ENCODE peak calls at places on chromosomes 6 and 20, in five cellular contexts. W, U, L, Q and I are unnamed samples.

GRCh38 chr6:15810618-15811017 is 147.8 kb upstream of the DTNBP1 start:
- DNase-seq in W (no peak), U (no peak), L (no peak), Q (no peak), I (no peak)

GRCh38 chr6:7993952-7994351 is 70.2 kb downstream of the BLOC1S5 start:
- DNase-seq in W (no peak), U (no peak), L (no peak), Q (no peak), I (no peak)

GRCh38 chr6:37812835-37813234 is 6.7 kb upstream of the ZFAND3 start:
- DNase-seq in W (no peak), U (no peak), L (no peak), Q (no peak), I (no peak)

GRCh38 chr6:119035459-119035858 is 43.0 kb downstream of the FAM184A start:
- DNase-seq in W (no peak), U (no peak), L (no peak), Q (no peak), I (no peak)

GRCh38 chr6:138572200-138572875 is 73.0 kb upstream of the NHSL1 start:
- DNase-seq in W (peak; percentile 74), U (peak; percentile 73), L (peak; percentile 20), Q (peak; percentile 88), I (peak; percentile 65)

GRCh38 chr6:166119116-166119911 is 48.3 kb downstream of the TBXT start:
- DNase-seq in W (no peak), U (no peak), L (no peak), Q (no peak), I (no peak)

GRCh38 chr6:13355969-13356368 is 27.6 kb upstream of the TBC1D7 start:
- DNase-seq in W (no peak), U (no peak), L (no peak), Q (no peak), I (no peak)

GRCh38 chr6:14401181-14401745 is 283.7 kb downstream of the CD83 start:
- DNase-seq in W (no peak), U (peak; percentile 33), L (no peak), Q (peak; percentile 8), I (no peak)

GRCh38 chr6:144316866-144317204 is 31.7 kb downstream of the UTRN start:
- DNase-seq in W (no peak), U (no peak), L (no peak), Q (no peak), I (no peak)

GRCh38 chr6:142680308-142680707 is 264.7 kb downstream of the HIVEP2 start:
- DNase-seq in W (peak; percentile 28), U (peak; percentile 61), L (no peak), Q (peak; percentile 38), I (no peak)

GRCh38 chr6:14912226-14912625 is 333.6 kb upstream of the JARID2 start:
- DNase-seq in W (no peak), U (no peak), L (no peak), Q (peak; percentile 65), I (no peak)

GRCh38 chr20:36830791-36831691 is 44.9 kb upstream of the TLDC2 start:
- DNase-seq in W (peak; percentile 43), U (peak; percentile 66), L (no peak), Q (peak; percentile 78), I (peak; percentile 52)

GRCh38 chr20:39117486-39117885 is 155.3 kb downstream of the DHX35 start:
- DNase-seq in W (peak; percentile 64), U (peak; percentile 39), L (peak; percentile 30), Q (peak; percentile 45), I (no peak)

GRCh38 chr6:159467473-159468041 is 225.5 kb downstream of the SOD2 start:
- DNase-seq in W (peak; percentile 7), U (peak; percentile 32), L (no peak), Q (no peak), I (no peak)

GRCh38 chr6:154448448-154449096 is 61.9 kb downstream of the CNKSR3 start:
- DNase-seq in W (peak; percentile 76), U (peak; percentile 82), L (peak; percentile 67), Q (peak; percentile 76), I (peak; percentile 52)

GRCh38 chr6:37783831-37784584 is 35.5 kb upstream of the ZFAND3 start:
- DNase-seq in W (peak; percentile 26), U (peak; percentile 50), L (peak; percentile 52), Q (peak; percentile 55), I (no peak)

GRCh38 chr6:116419069-116419468 is 42.1 kb upstream of the CALHM6 start:
- DNase-seq in W (peak; percentile 59), U (no peak), L (no peak), Q (no peak), I (no peak)

GRCh38 chr6:156057869-156058268 is 602.2 kb upstream of the NOX3 start:
- DNase-seq in W (no peak), U (no peak), L (no peak), Q (no peak), I (no peak)

GRCh38 chr20:31675828-31676533 is 38.3 kb downstream of the COX4I2 start:
- DNase-seq in W (peak; percentile 95), U (no peak), L (no peak), Q (peak; percentile 83), I (no peak)

GRCh38 chr20:20740595-20740994 is 28.2 kb upstream of the RALGAPA2 start:
- DNase-seq in W (no peak), U (no peak), L (no peak), Q (no peak), I (no peak)

GRCh38 chr6:93779086-93779858 is 359.9 kb upstream of the EPHA7 start:
- DNase-seq in W (peak; percentile 60), U (no peak), L (no peak), Q (peak; percentile 78), I (no peak)

GRCh38 chr20:41408131-41408789 is 41.6 kb upstream of the EMILIN3 start:
- DNase-seq in W (no peak), U (no peak), L (no peak), Q (no peak), I (no peak)

GRCh38 chr20:59014680-59015389 is 4.4 kb upstream of the TUBB1 start:
- DNase-seq in W (no peak), U (no peak), L (no peak), Q (no peak), I (no peak)

GRCh38 chr6:52217761-52218160 is 26.5 kb downstream of the IL17F start:
- DNase-seq in W (no peak), U (no peak), L (no peak), Q (no peak), I (no peak)

GRCh38 chr6:144194293-144194828 is 44.0 kb downstream of the STX11 start:
- DNase-seq in W (no peak), U (no peak), L (no peak), Q (no peak), I (no peak)

GRCh38 chr6:17173071-17173470 is 71.2 kb downstream of the STMND1 start:
- DNase-seq in W (no peak), U (peak; percentile 15), L (no peak), Q (no peak), I (no peak)

GRCh38 chr6:83511901-83512681 is at the start of gene PRSS35:
- DNase-seq in W (peak; percentile 52), U (peak; percentile 40), L (peak; percentile 78), Q (peak; percentile 68), I (no peak)

GRCh38 chr20:12153616-12154015 is 235.9 kb downstream of the BTBD3 start:
- DNase-seq in W (peak; percentile 41), U (peak; percentile 42), L (no peak), Q (peak; percentile 55), I (no peak)

GRCh38 chr20:9215539-9215938 is 146.7 kb downstream of the PLCB4 start:
- DNase-seq in W (peak; percentile 24), U (no peak), L (no peak), Q (no peak), I (no peak)

GRCh38 chr6:73203098-73203497 is 22.2 kb downstream of the KHDC1L start:
- DNase-seq in W (no peak), U (peak; percentile 4), L (no peak), Q (no peak), I (peak; percentile 2)

GRCh38 chr6:33455051-33455450 is 675 bp downstream of the ZBTB9 start:
- DNase-seq in W (no peak), U (no peak), L (no peak), Q (no peak), I (no peak)

GRCh38 chr20:57748601-57749130 is 38.9 kb upstream of the PMEPA1 start:
- DNase-seq in W (peak; percentile 66), U (peak; percentile 79), L (peak; percentile 98), Q (peak; percentile 61), I (peak; percentile 44)

GRCh38 chr6:152701863-152702401 is 4.2 kb downstream of the MYCT1 start:
- DNase-seq in W (peak; percentile 11), U (no peak), L (no peak), Q (no peak), I (no peak)

GRCh38 chr6:2244261-2245102 is 923 bp downstream of the GMDS start:
- DNase-seq in W (no peak), U (no peak), L (no peak), Q (peak; percentile 9), I (no peak)
- H3K4me3 ChIP-seq in W (peak overlapping the region; percentile 95), U (peak overlapping the region; percentile 83), L (peak overlapping the region; percentile 82), Q (peak overlapping the region; percentile 80), I (peak overlapping the region; percentile 83)

GRCh38 chr6:31042801-31043200 is 32.5 kb downstream of the MUC22 start:
- DNase-seq in W (peak; percentile 70), U (peak; percentile 60), L (peak; percentile 28), Q (peak; percentile 70), I (peak; percentile 20)
- TF ChIP-seq CTCF in W (peak; percentile 72), U (peak; percentile 72), L (peak; percentile 58), Q (peak; percentile 66), I (peak; percentile 76)

DNA sequence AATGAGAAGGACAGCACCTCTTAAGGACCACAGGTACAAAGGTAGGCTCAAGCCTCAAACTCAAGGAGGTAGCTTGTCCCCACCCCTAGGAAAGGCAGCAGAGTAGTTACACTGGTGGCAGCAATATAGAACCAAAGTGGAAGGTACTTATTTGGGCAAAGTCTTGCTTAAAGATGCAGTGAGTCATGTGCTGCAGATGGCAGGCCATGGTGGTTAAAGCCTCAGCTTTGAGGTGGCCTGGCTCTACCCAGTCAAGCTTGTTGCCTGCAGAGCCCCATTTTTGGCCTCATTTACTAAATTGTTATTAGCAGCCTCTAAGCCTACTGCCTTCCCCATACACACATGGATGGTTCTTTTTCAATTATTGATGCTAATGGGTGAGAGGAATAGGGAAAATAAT is 146.0 kb downstream of the ELOVL4 start:
- DNase-seq in W (no peak), U (no peak), L (no peak), Q (no peak), I (no peak)
- H3K4me3 ChIP-seq in W (no peak overlapping the region), U (no peak overlapping the region), L (no peak overlapping the region), Q (no peak overlapping the region), I (no peak overlapping the region)

DNA sequence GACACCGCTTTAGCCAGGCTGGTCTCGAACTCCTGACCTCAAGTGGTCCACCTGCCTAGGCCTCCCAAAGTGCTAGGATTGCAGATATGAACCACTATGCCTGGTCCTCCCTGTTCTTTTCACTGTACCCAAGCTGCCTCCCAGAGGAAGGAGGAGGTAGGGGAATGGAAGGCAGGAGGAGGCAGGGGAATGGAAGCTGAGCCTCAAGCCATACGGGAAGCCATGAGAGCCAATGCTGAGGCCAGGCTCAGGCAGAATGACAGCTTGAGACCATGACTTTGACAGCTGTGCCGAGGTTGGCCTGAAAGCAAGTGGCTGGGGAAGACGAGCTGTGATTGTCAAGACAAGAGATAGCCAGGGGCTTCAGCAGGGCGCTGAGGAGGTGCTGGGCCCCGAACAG is 13.6 kb upstream of the ZNF335 start:
- DNase-seq in W (peak; percentile 17), U (peak; percentile 5), L (no peak), Q (peak; percentile 30), I (no peak)
- TF ChIP-seq CTCF in W (no peak), U (peak; percentile 19), L (no peak), Q (peak; percentile 13), I (peak; percentile 27)